ENCODE peak calls at places on chromosomes 2 and 18, in seven cellular contexts. C is H4; W is caudate nucleus; V is posterior cingulate gyrus; S is NCI-H774; J is T-helper 22 cell; Y is stimulated activated naive CD4-positive, alpha-beta T cell. P is an unnamed sample.

GRCh38 chr2:240369725-240370585 is 65.5 kb upstream of the GPC1 start:
- DNase-seq in W (peak; percentile 59), Y (no peak), J (no peak), C (peak; percentile 86), V (peak; percentile 76), S (no peak), P (peak; percentile 42)

GRCh38 chr2:98049991-98050519 is 36.9 kb upstream of the VWA3B start:
- DNase-seq in W (no peak), V (no peak), C (no peak), Y (no peak), S (no peak), J (no peak), P (no peak)

GRCh38 chr18:32441536-32441935 is 29.1 kb downstream of the GAREM1 start:
- DNase-seq in C (no peak), W (no peak), S (no peak), Y (no peak), J (no peak), V (no peak), P (no peak)

GRCh38 chr2:23601301-23601965 is 216.5 kb downstream of the KLHL29 start:
- DNase-seq in J (no peak), C (peak; percentile 19), Y (no peak), S (no peak), V (no peak), W (no peak), P (no peak)

GRCh38 chr2:104408266-104408665 is 445.6 kb upstream of the POU3F3 start:
- DNase-seq in W (no peak), C (peak; percentile 77), Y (no peak), V (no peak), J (no peak), S (no peak), P (no peak)

GRCh38 chr2:240438810-240439697 is 3.6 kb downstream of the GPC1 start:
- DNase-seq in Y (no peak), S (no peak), J (no peak), V (peak; percentile 66), W (no peak), C (no peak), P (no peak)

GRCh38 chr2:190582761-190583506 is 48.4 kb upstream of the NEMP2 start:
- DNase-seq in C (no peak), V (no peak), J (no peak), W (no peak), Y (no peak), S (no peak), P (no peak)

GRCh38 chr2:223101340-223102039 is 49.5 kb downstream of the KCNE4 start:
- DNase-seq in S (peak; percentile 14), Y (no peak), C (peak; percentile 69), J (no peak), W (no peak), V (no peak), P (no peak)

GRCh38 chr2:148948865-148949264 is 73.8 kb downstream of the KIF5C start:
- DNase-seq in J (no peak), W (no peak), S (no peak), Y (no peak), V (no peak), C (no peak), P (no peak)

GRCh38 chr2:74374509-74375205 is 5.5 kb downstream of the DCTN1 start:
- DNase-seq in S (peak; percentile 75), C (no peak), Y (no peak), V (peak; percentile 98), J (no peak), W (peak; percentile 93), P (peak; percentile 100)

GRCh38 chr2:228556707-228557106 is 375.2 kb upstream of the SPHKAP start:
- DNase-seq in W (no peak), S (no peak), C (no peak), Y (no peak), V (no peak), J (no peak), P (no peak)

GRCh38 chr2:240465268-240465764 is 29.9 kb downstream of the GPC1 start:
- DNase-seq in J (no peak), V (peak; percentile 74), Y (no peak), S (no peak), C (no peak), W (no peak), P (no peak)

GRCh38 chr18:40841473-40841872 is 1113.6 kb upstream of the PIK3C3 start:
- DNase-seq in W (no peak), C (peak; percentile 29), Y (no peak), J (no peak), S (no peak), V (no peak), P (no peak)

GRCh38 chr2:84850471-84850870 is 30.4 kb downstream of the TRABD2A start:
- DNase-seq in J (no peak), W (no peak), V (no peak), C (no peak), S (no peak), Y (no peak), P (no peak)

GRCh38 chr2:31414601-31415241 is at the start of gene XDH:
- DNase-seq in W (no peak), J (no peak), C (no peak), S (peak; percentile 46), Y (no peak), V (no peak), P (no peak)

P was measured in cerebellum.